ENCODE peak calls at places on chromosomes 5 and 9, in ten cellular contexts. F is H9, Q is mucosa of descending colon, D is transverse colon, N is A549, O is right atrium auricular region, A is breast epithelium, V is spleen, G is heart left ventricle, T is pancreas. W is an unnamed sample. For H3K4me1, the result is how much of the 10 kb centered on the place peaks cover.

GRCh38 chr9:75499812-75500211 is 390.7 kb upstream of the PCSK5 start:
- DNase-seq in V (no peak), F (no peak), A (no peak), Q (no peak), D (no peak), G (no peak), T (no peak), N (no peak), O (no peak), W (no peak)

GRCh38 chr9:78021692-78022091 is 9.9 kb downstream of the GNAQ start:
- DNase-seq in V (no peak), D (peak), F (no peak), Q (peak), A (no peak), N (no peak), T (no peak), O (no peak), G (peak), W (peak)

GRCh38 chr5:109852371-109853160 is 162.8 kb downstream of the MAN2A1 start:
- DNase-seq in A (no peak), G (no peak), T (no peak), O (no peak), F (no peak), N (no peak), D (no peak), V (no peak), Q (peak), W (no peak)

GRCh38 chr9:97767891-97768290 is 70.8 kb upstream of the XPA start:
- DNase-seq in D (no peak), F (no peak), Q (no peak), A (no peak), G (no peak), O (no peak), N (no peak), V (no peak), T (no peak), W (no peak)

GRCh38 chr5:83306572-83307241 is 164.8 kb upstream of the VCAN start:
- DNase-seq in F (no peak), T (peak), N (no peak), A (no peak), D (peak), V (peak), O (peak), Q (peak), G (peak), W (peak)

GRCh38 chr5:135477594-135477993 is 25.4 kb upstream of the TIFAB start:
- DNase-seq in T (no peak), N (no peak), A (no peak), D (no peak), Q (no peak), V (no peak), G (no peak), F (no peak), O (no peak), W (no peak)

GRCh38 chr5:117633093-117633492 is 1058.5 kb upstream of the SEMA6A start:
- DNase-seq in G (no peak), N (no peak), V (no peak), D (no peak), O (no peak), Q (no peak), F (no peak), T (no peak), A (no peak), W (no peak)

GRCh38 chr5:98774192-98775046 is 956 bp downstream of the RGMB start:
- DNase-seq in G (peak), A (peak), Q (peak), D (peak), V (peak), F (peak), N (peak), T (peak), O (peak), W (peak)

GRCh38 chr5:31442253-31442820 is 89.6 kb downstream of the DROSHA start:
- DNase-seq in A (no peak), F (no peak), Q (no peak), N (peak), O (no peak), G (no peak), T (no peak), V (no peak), D (no peak), W (no peak)

GRCh38 chr9:110337727-110338522 is at the start of gene TXNDC8:
- DNase-seq in V (no peak), O (no peak), F (no peak), Q (no peak), N (no peak), T (no peak), D (no peak), G (no peak), A (no peak), W (no peak)

GRCh38 chr5:140259509-140259908 is 43.4 kb downstream of the PFDN1 start:
- DNase-seq in T (no peak), A (no peak), Q (peak), D (peak), V (no peak), G (no peak), O (no peak), F (no peak), N (no peak), W (no peak)

GRCh38 chr5:65925094-65925600 is 1.2 kb upstream of the ERBIN start:
- DNase-seq in V (peak), F (peak), G (peak), D (peak), Q (peak), O (peak), N (peak), A (peak), T (peak), W (peak)

GRCh38 chr9:115630126-115630840 is 512.3 kb upstream of the TNC start:
- DNase-seq in O (no peak), N (no peak), Q (no peak), T (no peak), D (no peak), G (no peak), V (no peak), F (no peak), A (no peak), W (no peak)

GRCh38 chr5:119275146-119275872 is 80.5 kb upstream of the TNFAIP8 start:
- DNase-seq in T (no peak), Q (no peak), F (no peak), D (no peak), N (peak), V (no peak), G (no peak), A (no peak), O (no peak), W (no peak)

GRCh38 chr9:133202688-133203453 is 6.2 kb downstream of the OBP2B start:
- DNase-seq in T (no peak), V (peak), O (peak), Q (no peak), F (no peak), D (no peak), N (no peak), A (peak), G (no peak), W (no peak)
- TF ChIP-seq CTCF in T (no peak), V (no peak), O (no peak), Q (no peak), F (no peak), D (no peak), N (no peak), A (no peak), G (no peak), W (no peak)

GRCh38 chr9:98990181-98990870 is 46.6 kb downstream of the COL15A1 start:
- DNase-seq in A (no peak), Q (no peak), V (no peak), N (no peak), D (no peak), G (peak), T (no peak), O (peak), F (peak), W (no peak)
- H3K4me1 ChIP-seq in A (under half), Q (under half), V (under half), N (under half), D (under half), G (under half), T (under half), O (half or more), F (under half), W (under half)

GRCh38 chr5:68661237-68661636 is 432.6 kb upstream of the SLC30A5 start:
- DNase-seq in N (no peak), F (peak), Q (peak), A (no peak), T (no peak), O (no peak), D (peak), V (no peak), G (no peak), W (no peak)
- TF ChIP-seq CTCF in N (peak), F (peak), Q (no peak), A (no peak), T (no peak), O (no peak), D (peak), V (peak), G (no peak), W (peak)

DNA sequence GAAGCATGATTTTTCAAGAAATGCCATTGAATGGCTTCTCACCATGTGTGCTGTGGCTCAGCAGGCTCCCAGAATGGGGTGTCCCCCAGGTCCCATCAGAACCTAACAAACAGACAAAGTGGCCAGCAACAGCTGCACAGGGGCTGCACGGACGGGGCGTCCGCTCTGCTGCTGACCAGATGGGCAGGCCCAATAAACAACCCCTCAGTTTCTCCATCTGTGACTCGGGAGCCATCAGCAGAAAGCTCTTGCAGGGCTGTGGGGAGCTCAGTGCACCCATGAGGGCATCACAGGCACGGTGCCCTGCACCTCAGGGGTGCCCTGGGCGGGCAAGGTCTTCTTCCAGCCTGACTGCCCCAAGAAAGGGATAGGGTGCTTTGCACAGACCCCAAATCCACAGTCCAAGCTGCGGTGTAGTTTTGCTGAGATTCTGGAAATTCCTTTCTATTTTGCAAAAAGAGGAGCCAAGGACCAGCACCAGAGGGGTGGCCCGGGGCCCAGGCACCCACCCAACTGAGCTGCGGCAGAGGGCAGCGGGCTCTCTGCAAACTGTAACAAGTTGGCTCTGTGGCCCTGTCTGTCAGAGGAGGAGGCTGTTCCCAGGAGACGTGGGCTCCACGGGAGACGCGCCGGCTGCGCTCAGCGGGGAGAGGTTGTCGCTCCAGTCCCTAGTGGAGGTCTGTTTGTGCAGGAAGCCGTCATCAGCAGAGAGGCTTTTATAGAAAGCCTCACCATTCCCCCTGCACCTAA is 138.7 kb upstream of the PPP1R26 start:
- DNase-seq in T (no peak), O (no peak), V (peak), N (no peak), G (no peak), A (no peak), Q (no peak), D (no peak), F (no peak), W (no peak)
- H3K4me1 ChIP-seq in T (under half), O (under half), V (under half), N (under half), G (under half), A (under half), Q (under half), D (under half), F (under half), W (under half)

GRCh38 chr9:101977614-101978210 is 239.3 kb upstream of the GRIN3A start:
- DNase-seq in F (no peak), G (no peak), D (no peak), O (no peak), V (no peak), N (peak), A (no peak), T (no peak), Q (no peak), W (no peak)
- TF ChIP-seq CTCF in F (peak), G (peak), D (peak), O (peak), V (peak), N (peak), A (peak), T (peak), Q (peak), W (peak)